ENCODE peak calls at places on chromosomes 3 and 15, in eight cellular contexts. Z is NCI-H510A treated with DMSO at 0.1 percent for 48 hours; C is sigmoid colon; G is activated T-cell treated with anti-CD3 and anti-CD28 coated beads for 1 hour; T is stimulated activated CD8-positive, alpha-beta memory T cell treated with anti-CD3 and anti-CD28 coated beads, Interleukin-15, amount 100 ng/mL, for 4 hours; N is NCI-H1092; P is GM20000; R is brain microvascular endothelial cell. B is an unnamed sample.

GRCh38 chr3:11282250-11283125 is 10.3 kb downstream of the ATG7 start:
- DNase-seq in T (no peak), N (no peak), C (peak), P (no peak), Z (no peak), G (no peak), R (no peak), B (no peak)

GRCh38 chr15:89672221-89673161 is 6.7 kb downstream of the PLIN1 start:
- DNase-seq in T (no peak), Z (no peak), N (no peak), G (no peak), R (no peak), C (no peak), P (no peak), B (no peak)

GRCh38 chr3:62084558-62084957 is 288.8 kb downstream of the FEZF2 start:
- DNase-seq in C (no peak), P (no peak), R (no peak), G (no peak), T (no peak), N (no peak), Z (peak), B (no peak)

GRCh38 chr3:177150970-177151627 is 46.2 kb downstream of the TBL1XR1 start:
- DNase-seq in Z (peak), P (no peak), G (no peak), R (peak), C (no peak), T (no peak), N (peak), B (no peak)

GRCh38 chr3:141928626-141929270 is 52.3 kb downstream of the ATP1B3 start:
- DNase-seq in T (no peak), Z (no peak), P (no peak), G (no peak), C (peak), N (no peak), R (no peak), B (no peak)

GRCh38 chr3:23320586-23321570 is 117.8 kb downstream of the UBE2E2 start:
- DNase-seq in T (no peak), P (no peak), Z (no peak), R (no peak), N (no peak), C (no peak), G (no peak), B (no peak)

GRCh38 chr15:78223396-78224023 is 10.9 kb downstream of the ACSBG1 start:
- DNase-seq in N (no peak), R (no peak), T (no peak), C (no peak), G (no peak), P (no peak), Z (no peak), B (no peak)

GRCh38 chr3:24958910-24959447 is 464.3 kb upstream of the THRB start:
- DNase-seq in T (no peak), R (no peak), N (no peak), G (no peak), C (no peak), Z (no peak), P (no peak), B (no peak)

GRCh38 chr15:25175789-25176615 is 221.2 kb downstream of the SNRPN start:
- DNase-seq in T (no peak), G (no peak), R (no peak), P (no peak), N (no peak), Z (no peak), C (no peak), B (peak)

GRCh38 chr3:89059201-89059600 is 48.2 kb upstream of the EPHA3 start:
- DNase-seq in R (peak), C (no peak), P (no peak), T (no peak), Z (no peak), N (no peak), G (no peak), B (no peak)

GRCh38 chr3:185537369-185537970 is 14.9 kb downstream of the LIPH start:
- DNase-seq in R (peak), N (no peak), Z (peak), G (no peak), P (peak), C (peak), T (no peak), B (peak)

GRCh38 chr15:89533861-89534544 is 37.6 kb upstream of the RHCG start:
- DNase-seq in P (no peak), Z (no peak), N (no peak), R (peak), T (no peak), C (no peak), G (no peak), B (no peak)

GRCh38 chr15:88178631-88179030 is 77.9 kb downstream of the NTRK3 start:
- DNase-seq in Z (no peak), G (no peak), R (no peak), N (no peak), T (no peak), C (no peak), P (no peak), B (no peak)

GRCh38 chr3:17811633-17812032 is 69.2 kb upstream of the TBC1D5 start:
- DNase-seq in C (no peak), N (no peak), T (no peak), R (no peak), Z (no peak), P (no peak), G (no peak), B (no peak)

GRCh38 chr3:25041871-25042584 is 386.0 kb upstream of the RARB start:
- DNase-seq in C (no peak), N (no peak), Z (no peak), G (no peak), P (no peak), R (no peak), T (no peak), B (no peak)

GRCh38 chr3:8851703-8852102 is 82.3 kb upstream of the OXTR start:
- DNase-seq in G (no peak), P (no peak), T (no peak), R (peak), Z (no peak), N (no peak), C (no peak), B (no peak)

GRCh38 chr3:28612232-28612631 is 263.6 kb upstream of the AZI2 start:
- DNase-seq in N (peak), C (no peak), G (no peak), Z (no peak), T (no peak), P (no peak), R (no peak), B (no peak)

GRCh38 chr3:87191641-87192040 is 35.5 kb upstream of the CHMP2B start:
- DNase-seq in T (no peak), G (no peak), R (no peak), N (no peak), P (no peak), Z (no peak), C (no peak), B (no peak)

GRCh38 chr3:45437388-45437787 is 49.0 kb downstream of the LARS2 start:
- DNase-seq in R (no peak), Z (no peak), T (no peak), C (no peak), G (no peak), P (no peak), N (no peak), B (no peak)

GRCh38 chr3:51704511-51704950 is 2.3 kb upstream of the GRM2 start:
- DNase-seq in T (no peak), R (no peak), N (no peak), Z (no peak), G (no peak), C (peak), P (no peak), B (no peak)

GRCh38 chr15:74253276-74253921 is 17.3 kb downstream of the CCDC33 start:
- DNase-seq in N (no peak), R (no peak), P (no peak), Z (peak), C (no peak), T (no peak), G (no peak), B (no peak)

GRCh38 chr15:29674661-29675533 is 147.4 kb downstream of the TJP1 start:
- DNase-seq in T (no peak), P (no peak), C (no peak), R (no peak), Z (peak), G (no peak), N (no peak), B (no peak)

GRCh38 chr3:49629866-49630265 is 44.3 kb upstream of the APEH start:
- DNase-seq in G (no peak), Z (no peak), R (no peak), N (no peak), C (no peak), T (no peak), P (no peak), B (no peak)

GRCh38 chr3:108171095-108171494 is 51.1 kb downstream of the IFT57 start:
- DNase-seq in T (no peak), N (no peak), G (no peak), C (no peak), P (no peak), Z (no peak), R (no peak), B (no peak)

GRCh38 chr15:78565951-78566774 is 843 bp downstream of the CHRNA5 start:
- DNase-seq in G (no peak), N (no peak), C (no peak), T (no peak), Z (peak), R (no peak), P (peak), B (no peak)

GRCh38 chr3:149599236-149599635 is 58.6 kb downstream of the WWTR1 start:
- DNase-seq in G (no peak), R (no peak), N (no peak), Z (no peak), P (no peak), C (no peak), T (no peak), B (no peak)

GRCh38 chr3:150385296-150386242 is 22.5 kb upstream of the TSC22D2 start:
- DNase-seq in R (no peak), T (no peak), C (no peak), Z (no peak), G (no peak), N (no peak), P (peak), B (no peak)

GRCh38 chr3:177440456-177441105 is 243.3 kb upstream of the TBL1XR1 start:
- DNase-seq in G (no peak), N (no peak), P (no peak), T (no peak), C (no peak), Z (no peak), R (no peak), B (no peak)

GRCh38 chr15:37046876-37047614 is 53.3 kb downstream of the MEIS2 start:
- DNase-seq in Z (peak), C (no peak), P (no peak), T (no peak), N (no peak), G (no peak), R (peak), B (no peak)

GRCh38 chr3:177419904-177420601 is 222.8 kb upstream of the TBL1XR1 start:
- DNase-seq in R (no peak), T (no peak), G (no peak), C (no peak), Z (no peak), P (peak), N (no peak), B (no peak)

GRCh38 chr3:101926594-101927105 is 77.3 kb downstream of the NFKBIZ start:
- DNase-seq in Z (no peak), P (no peak), C (no peak), R (no peak), G (no peak), N (no peak), T (no peak), B (no peak)

B was measured in ascending aorta.